ENCODE peak calls at places on chromosomes 13 and 19, in five cellular contexts. One of them, this sample, is unnamed. For H3K4me1, the result is how much of the 10 kb centered on the place peaks cover.

GRCh38 chr19:6213266-6213595 is 66.5 kb downstream of the MLLT1 start:
- DNase-seq in esophagus muscularis mucosa: no peak
- DNase-seq in PC-9: no peak
- DNase-seq in mammary epithelial cell: no peak
- DNase-seq in breast epithelium: no peak
- DNase-seq in this sample: no peak

GRCh38 chr19:1251233-1251502 is 2.8 kb downstream of the MIDN start:
- DNase-seq in esophagus muscularis mucosa: no peak
- DNase-seq in PC-9: peak
- DNase-seq in mammary epithelial cell: peak
- DNase-seq in breast epithelium: no peak
- DNase-seq in this sample: peak

GRCh38 chr13:30711375-30711774 is 24.0 kb upstream of the ALOX5AP start:
- DNase-seq in esophagus muscularis mucosa: no peak
- DNase-seq in PC-9: peak
- DNase-seq in mammary epithelial cell: peak
- DNase-seq in breast epithelium: no peak
- DNase-seq in this sample: no peak

GRCh38 chr13:100694722-100695644 is 20.4 kb upstream of the TMTC4 start:
- DNase-seq in esophagus muscularis mucosa: no peak
- DNase-seq in PC-9: no peak
- DNase-seq in mammary epithelial cell: peak
- DNase-seq in breast epithelium: no peak
- DNase-seq in this sample: peak

GRCh38 chr19:6481541-6482342 is at the start of gene DENND1C:
- DNase-seq in esophagus muscularis mucosa: no peak
- DNase-seq in PC-9: no peak
- DNase-seq in mammary epithelial cell: no peak
- DNase-seq in breast epithelium: no peak
- DNase-seq in this sample: no peak

GRCh38 chr13:31278874-31279273 is 79.1 kb downstream of the B3GLCT start:
- DNase-seq in esophagus muscularis mucosa: no peak
- DNase-seq in PC-9: no peak
- DNase-seq in mammary epithelial cell: no peak
- DNase-seq in breast epithelium: no peak
- DNase-seq in this sample: no peak

GRCh38 chr13:94829201-94829600 is 116.9 kb upstream of the SOX21 start:
- DNase-seq in esophagus muscularis mucosa: no peak
- DNase-seq in PC-9: no peak
- DNase-seq in mammary epithelial cell: no peak
- DNase-seq in breast epithelium: no peak
- DNase-seq in this sample: no peak

GRCh38 chr19:50501186-50501567 is 9.8 kb downstream of the JOSD2 start:
- DNase-seq in esophagus muscularis mucosa: no peak
- DNase-seq in PC-9: no peak
- DNase-seq in mammary epithelial cell: no peak
- DNase-seq in breast epithelium: no peak
- DNase-seq in this sample: no peak

GRCh38 chr13:47252627-47253026 is 355.8 kb upstream of the HTR2A start:
- DNase-seq in esophagus muscularis mucosa: no peak
- DNase-seq in PC-9: no peak
- DNase-seq in mammary epithelial cell: no peak
- DNase-seq in breast epithelium: no peak
- DNase-seq in this sample: no peak

GRCh38 chr19:49997709-49998108 is 27.5 kb downstream of the VRK3 start:
- DNase-seq in esophagus muscularis mucosa: no peak
- DNase-seq in PC-9: no peak
- DNase-seq in mammary epithelial cell: peak
- DNase-seq in breast epithelium: no peak
- DNase-seq in this sample: no peak

DNA sequence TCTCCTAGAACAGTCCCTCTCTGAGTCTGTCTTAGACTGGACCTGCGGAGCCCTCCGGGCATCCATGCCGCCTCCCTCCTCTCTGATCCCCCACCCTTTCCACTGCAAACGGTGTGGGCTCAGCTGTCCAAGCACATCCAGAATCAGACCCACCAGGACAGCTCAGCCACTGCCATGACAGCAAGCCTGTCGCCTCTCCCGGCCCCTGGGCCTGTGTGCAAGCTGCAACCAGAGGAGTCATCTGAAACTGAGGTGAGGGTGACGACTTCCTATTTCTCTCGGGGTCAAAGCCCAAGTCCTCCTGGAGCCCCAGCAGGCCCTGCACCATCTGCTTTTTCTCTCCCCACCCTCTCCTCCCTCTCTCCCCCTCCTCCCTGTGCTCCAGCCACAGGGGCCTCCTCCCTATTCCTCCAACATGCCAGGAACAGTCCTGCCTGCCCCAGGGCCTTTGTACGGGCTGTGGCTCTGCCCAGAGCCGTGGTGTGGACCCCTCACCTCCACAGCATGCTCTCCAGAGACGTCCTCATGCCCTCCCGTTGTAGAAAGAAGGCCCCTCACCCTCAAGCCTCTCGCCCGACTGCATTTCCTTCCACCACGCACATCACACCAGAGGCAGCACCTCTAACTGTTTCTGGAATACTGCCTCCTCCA is 23.5 kb upstream of the MYDGF start:
- DNase-seq in esophagus muscularis mucosa: no peak
- DNase-seq in PC-9: no peak
- DNase-seq in mammary epithelial cell: no peak
- DNase-seq in breast epithelium: no peak
- DNase-seq in this sample: no peak
- H3K27ac ChIP-seq in esophagus muscularis mucosa: peak
- H3K27ac ChIP-seq in PC-9: peak
- H3K27ac ChIP-seq in mammary epithelial cell: peak
- H3K27ac ChIP-seq in breast epithelium: peak
- H3K27ac ChIP-seq in this sample: peak

DNA sequence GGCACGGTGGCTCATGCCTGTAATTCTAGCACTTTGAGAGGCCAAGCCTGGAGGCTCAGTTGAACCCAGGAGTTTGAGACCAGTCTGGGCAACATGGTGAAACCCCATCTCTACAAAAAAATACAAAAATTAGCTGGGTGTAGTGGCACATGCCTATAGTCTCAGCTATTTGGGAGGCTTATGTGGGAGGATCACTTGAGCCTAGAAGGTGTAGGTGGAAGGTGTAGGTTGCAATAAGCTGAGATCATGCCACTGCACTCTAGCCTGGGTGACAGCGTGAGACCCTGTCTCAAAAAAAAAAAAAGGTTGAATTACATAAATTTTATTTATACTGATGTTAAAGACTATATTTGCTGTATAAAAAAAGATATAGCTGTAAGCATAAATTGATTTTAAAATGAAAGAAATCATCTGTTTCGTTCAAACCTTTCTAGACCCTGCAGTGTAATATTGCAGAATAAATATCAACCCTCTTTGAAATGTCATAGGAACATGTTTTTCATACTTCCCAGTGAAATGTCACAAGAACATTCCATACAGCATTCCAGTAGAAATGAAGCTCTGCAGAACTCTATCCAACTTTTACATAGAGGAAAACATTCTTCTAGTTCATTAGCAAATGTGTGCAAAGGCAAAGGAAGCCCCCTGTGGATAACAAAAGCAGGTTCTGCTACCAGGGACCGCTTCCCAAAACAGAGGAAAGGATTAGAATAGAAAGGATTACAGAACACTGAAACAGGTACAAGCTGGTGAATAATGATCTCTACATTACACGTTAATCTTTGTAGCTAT is 76.0 kb downstream of the CAB39L start:
- DNase-seq in esophagus muscularis mucosa: no peak
- DNase-seq in PC-9: no peak
- DNase-seq in mammary epithelial cell: no peak
- DNase-seq in breast epithelium: no peak
- DNase-seq in this sample: no peak
- TF ChIP-seq CTCF in esophagus muscularis mucosa: no peak
- TF ChIP-seq CTCF in PC-9: no peak
- TF ChIP-seq CTCF in mammary epithelial cell: no peak
- TF ChIP-seq CTCF in breast epithelium: peak
- TF ChIP-seq CTCF in this sample: no peak

GRCh38 chr19:35268546-35269424 is at the start of gene USF2:
- DNase-seq in esophagus muscularis mucosa: no peak
- DNase-seq in PC-9: no peak
- DNase-seq in mammary epithelial cell: peak
- DNase-seq in breast epithelium: no peak
- DNase-seq in this sample: peak

GRCh38 chr19:35267818-35268545 is 780 bp upstream of the USF2 start:
- DNase-seq in esophagus muscularis mucosa: no peak
- DNase-seq in PC-9: no peak
- DNase-seq in mammary epithelial cell: peak
- DNase-seq in breast epithelium: peak
- DNase-seq in this sample: peak

GRCh38 chr19:35266149-35266903 is 2.4 kb upstream of the USF2 start:
- DNase-seq in esophagus muscularis mucosa: no peak
- DNase-seq in PC-9: no peak
- DNase-seq in mammary epithelial cell: no peak
- DNase-seq in breast epithelium: peak
- DNase-seq in this sample: no peak

GRCh38 chr19:35265126-35265995 is 3.4 kb upstream of the USF2 start:
- DNase-seq in esophagus muscularis mucosa: no peak
- DNase-seq in PC-9: no peak
- DNase-seq in mammary epithelial cell: peak
- DNase-seq in breast epithelium: peak
- DNase-seq in this sample: no peak

GRCh38 chr19:35266904-35267817 is 1.6 kb upstream of the USF2 start:
- DNase-seq in esophagus muscularis mucosa: no peak
- DNase-seq in PC-9: no peak
- DNase-seq in mammary epithelial cell: no peak
- DNase-seq in breast epithelium: no peak
- DNase-seq in this sample: no peak
- H3K4me1 ChIP-seq in esophagus muscularis mucosa: under half
- H3K4me1 ChIP-seq in PC-9: under half
- H3K4me1 ChIP-seq in mammary epithelial cell: under half
- H3K4me1 ChIP-seq in breast epithelium: under half
- H3K4me1 ChIP-seq in this sample: under half

GRCh38 chr19:35545001-35545854 is at the start of gene TMEM147:
- DNase-seq in esophagus muscularis mucosa: peak
- DNase-seq in PC-9: peak
- DNase-seq in mammary epithelial cell: peak
- DNase-seq in breast epithelium: peak
- DNase-seq in this sample: peak

GRCh38 chr19:35545855-35546381 is 492 bp downstream of the TMEM147 start:
- DNase-seq in esophagus muscularis mucosa: no peak
- DNase-seq in PC-9: peak
- DNase-seq in mammary epithelial cell: peak
- DNase-seq in breast epithelium: no peak
- DNase-seq in this sample: no peak

GRCh38 chr19:35542209-35542608 is 3.2 kb upstream of the TMEM147 start:
- DNase-seq in esophagus muscularis mucosa: no peak
- DNase-seq in PC-9: no peak
- DNase-seq in mammary epithelial cell: no peak
- DNase-seq in breast epithelium: no peak
- DNase-seq in this sample: no peak

GRCh38 chr19:35543280-35544109 is 1.9 kb upstream of the TMEM147 start:
- DNase-seq in esophagus muscularis mucosa: no peak
- DNase-seq in PC-9: no peak
- DNase-seq in mammary epithelial cell: no peak
- DNase-seq in breast epithelium: no peak
- DNase-seq in this sample: no peak

DNA sequence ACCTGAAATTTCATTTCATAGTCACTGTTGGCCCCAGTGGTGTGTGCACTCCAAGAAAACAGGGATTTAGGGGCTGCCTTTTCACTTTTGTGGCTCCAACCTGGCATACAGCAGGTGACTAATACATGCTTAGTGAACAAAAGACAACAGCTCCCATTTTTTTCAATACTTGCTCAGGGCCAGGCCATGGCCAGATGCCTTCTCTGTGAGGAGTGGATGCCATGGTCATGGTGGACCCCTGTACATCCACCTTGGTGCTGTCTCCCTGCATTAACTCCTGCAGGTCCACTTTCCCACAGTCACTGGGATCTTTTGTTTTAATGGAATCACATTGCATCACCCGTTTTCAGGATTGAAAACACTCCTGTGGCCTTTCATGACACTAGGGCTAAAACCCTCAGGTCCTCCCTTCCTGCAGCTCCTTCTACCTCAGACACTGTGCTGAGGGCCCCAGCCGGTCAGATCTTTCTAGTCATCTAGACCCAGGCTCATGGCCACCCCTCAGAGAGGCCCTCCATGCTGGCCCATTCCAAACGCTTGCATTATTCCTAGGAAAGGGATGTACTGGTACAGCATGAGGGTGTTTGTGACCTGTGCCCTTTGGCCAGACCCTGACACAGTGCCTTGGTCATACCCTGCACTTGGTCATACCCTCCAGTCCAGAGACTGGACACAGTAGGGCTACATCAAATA is 1.2 kb upstream of the TMEM147 start:
- DNase-seq in esophagus muscularis mucosa: no peak
- DNase-seq in PC-9: no peak
- DNase-seq in mammary epithelial cell: no peak
- DNase-seq in breast epithelium: no peak
- DNase-seq in this sample: no peak
- H3K27ac ChIP-seq in esophagus muscularis mucosa: no peak
- H3K27ac ChIP-seq in PC-9: no peak
- H3K27ac ChIP-seq in mammary epithelial cell: peak
- H3K27ac ChIP-seq in breast epithelium: no peak
- H3K27ac ChIP-seq in this sample: no peak

GRCh38 chr13:101728021-101728420 is 275.5 kb downstream of the ITGBL1 start:
- DNase-seq in esophagus muscularis mucosa: no peak
- DNase-seq in PC-9: no peak
- DNase-seq in mammary epithelial cell: no peak
- DNase-seq in breast epithelium: no peak
- DNase-seq in this sample: no peak
- TF ChIP-seq CTCF in esophagus muscularis mucosa: no peak
- TF ChIP-seq CTCF in PC-9: no peak
- TF ChIP-seq CTCF in mammary epithelial cell: no peak
- TF ChIP-seq CTCF in breast epithelium: no peak
- TF ChIP-seq CTCF in this sample: no peak